ENCODE peak calls at places on chromosomes 4 and X, in nine cellular contexts. B is left ventricle myocardium inferior; V is psoas muscle; K is WERI-Rb-1; Q is MM.1S; F is CD8-positive, alpha-beta T cell; I is OCI-LY7; N is endodermal cell; M is left lung. S is an unnamed sample. For H3K9me3 and H3K36me3, the result is how much of the 10 kb centered on the place peaks cover.

GRCh38 chrX:144791298-144791697 is 456.0 kb upstream of the SPANXN1 start:
- DNase-seq in V (no peak), K (no peak), I (no peak), B (no peak), N (no peak), M (no peak), F (no peak), Q (no peak), S (peak)

GRCh38 chrX:12950851-12951589 is 23.9 kb upstream of the TMSB4X start:
- DNase-seq in Q (no peak), M (no peak), N (peak), V (peak), I (peak), B (no peak), F (peak), K (peak), S (no peak)

GRCh38 chr4:144582975-144583374 is 63.0 kb upstream of the HHIP start:
- DNase-seq in Q (no peak), F (no peak), K (no peak), M (no peak), N (no peak), I (no peak), V (no peak), B (no peak), S (peak)

GRCh38 chr4:69308634-69309033 is 28.4 kb downstream of the UGT2B28 start:
- DNase-seq in I (no peak), B (no peak), M (no peak), Q (no peak), N (no peak), F (no peak), K (no peak), V (no peak), S (peak)

GRCh38 chr4:90845777-90846176 is 718.6 kb downstream of the CCSER1 start:
- DNase-seq in M (no peak), I (no peak), K (no peak), N (no peak), Q (peak), V (no peak), B (no peak), F (no peak), S (peak)

GRCh38 chr4:17336524-17336941 is 175.4 kb downstream of the QDPR start:
- DNase-seq in F (peak), Q (peak), I (peak), V (no peak), B (peak), N (no peak), K (no peak), M (peak), S (no peak)

GRCh38 chrX:129626026-129626425 is 28.7 kb downstream of the APLN start:
- DNase-seq in V (no peak), M (no peak), Q (no peak), I (no peak), N (no peak), B (no peak), F (no peak), K (no peak), S (peak)

GRCh38 chr4:99485212-99485611 is 25.6 kb upstream of the C4orf17 start:
- DNase-seq in N (no peak), F (no peak), V (no peak), I (no peak), M (no peak), Q (no peak), K (no peak), B (no peak), S (no peak)

GRCh38 chr4:33060873-33061542 is 2340.8 kb downstream of the PCDH7 start:
- DNase-seq in F (no peak), Q (peak), V (peak), I (peak), K (peak), N (peak), B (no peak), M (no peak), S (peak)

GRCh38 chr4:18071894-18072293 is 50.3 kb upstream of the LCORL start:
- DNase-seq in M (no peak), Q (no peak), I (no peak), F (no peak), B (no peak), N (no peak), V (no peak), K (no peak), S (no peak)

GRCh38 chrX:43813898-43814297 is 68.4 kb downstream of the MAOB start:
- DNase-seq in Q (no peak), B (no peak), F (no peak), N (peak), I (no peak), M (no peak), V (peak), K (peak), S (peak)

GRCh38 chr4:155962697-155963096 is 9.0 kb upstream of the CTSO start:
- DNase-seq in B (no peak), V (no peak), I (no peak), M (no peak), Q (no peak), K (no peak), F (no peak), N (no peak), S (no peak)

GRCh38 chr4:19615086-19615689 is 636.5 kb upstream of the SLIT2 start:
- DNase-seq in V (no peak), K (no peak), N (no peak), I (no peak), M (no peak), Q (peak), F (no peak), B (no peak), S (no peak)

GRCh38 chr4:168028970-168029610 is 63.2 kb upstream of the ANXA10 start:
- DNase-seq in K (peak), M (no peak), I (no peak), N (no peak), F (no peak), B (no peak), Q (no peak), V (no peak), S (peak)

DNA sequence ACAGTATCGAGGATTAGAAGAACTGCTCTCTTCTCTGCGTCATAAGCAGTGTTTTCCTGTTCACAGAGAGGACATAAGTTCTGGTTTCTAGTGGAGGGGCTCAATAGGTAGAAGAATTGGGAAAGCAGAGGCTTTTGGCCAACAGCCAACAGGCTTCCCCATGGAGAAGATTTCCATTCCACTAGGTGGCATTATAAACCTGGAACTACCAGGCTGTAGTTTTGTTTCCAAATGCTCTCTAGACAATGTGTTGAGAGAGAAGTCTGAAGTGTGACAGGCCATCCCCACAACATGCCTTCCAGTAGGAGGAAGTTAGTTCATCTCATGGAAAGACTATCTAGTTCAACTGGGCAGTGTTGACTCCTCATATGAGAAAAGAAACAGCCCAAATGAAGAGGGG is 63.8 kb upstream of the ANXA10 start:
- DNase-seq in K (no peak), F (no peak), V (no peak), Q (no peak), B (no peak), I (no peak), N (no peak), M (no peak), S (peak)
- TF ChIP-seq CTCF in K (peak), F (no peak), V (peak), Q (no peak), B (peak), I (no peak), N (peak), M (no peak), S (peak)

GRCh38 chr4:58265734-58266133 is 1155.5 kb upstream of the IGFBP7 start:
- DNase-seq in K (no peak), M (no peak), I (no peak), B (no peak), Q (no peak), F (no peak), N (no peak), V (no peak), S (no peak)

GRCh38 chr4:58261526-58261925 is 1151.3 kb upstream of the IGFBP7 start:
- DNase-seq in B (no peak), F (no peak), Q (no peak), N (no peak), M (no peak), V (no peak), I (no peak), K (no peak), S (no peak)
- H3K9me3 ChIP-seq in B (under half), F (under half), Q (under half), N (under half), M (under half), V (under half), I (under half), K (under half), S (under half)

GRCh38 chrX:50475208-50475607 is 4.6 kb upstream of the DGKK start:
- DNase-seq in B (no peak), Q (no peak), K (no peak), M (no peak), I (no peak), F (no peak), N (no peak), V (no peak), S (no peak)

GRCh38 chrX:50469206-50469605 is 1.4 kb downstream of the DGKK start:
- DNase-seq in N (peak), Q (no peak), K (no peak), B (no peak), I (no peak), V (peak), M (no peak), F (no peak), S (no peak)

GRCh38 chrX:50470103-50471031 is at the start of gene DGKK:
- DNase-seq in B (no peak), V (no peak), I (no peak), F (no peak), K (no peak), Q (no peak), N (peak), M (no peak), S (no peak)

DNA sequence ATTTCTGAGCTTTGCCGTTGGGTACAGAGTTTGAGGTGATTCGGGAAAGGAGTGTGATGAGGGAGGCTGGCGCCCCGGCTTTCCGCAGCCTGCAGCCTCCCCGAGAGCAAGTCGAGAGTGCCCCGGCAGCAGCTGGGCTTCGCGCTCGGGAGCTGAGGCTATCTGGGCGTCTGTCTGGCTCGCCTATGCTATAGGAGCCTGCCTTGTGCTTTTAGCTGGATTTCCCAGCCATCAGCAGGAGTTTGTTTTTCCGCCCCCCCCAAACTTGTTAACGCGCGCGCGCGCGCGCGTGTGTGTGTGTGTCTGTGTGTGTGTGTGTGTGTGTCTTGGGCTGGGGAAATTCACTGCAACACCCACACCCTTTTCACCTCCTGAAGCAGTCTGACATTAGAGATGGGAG is 765 bp upstream of the DGKK start:
- DNase-seq in M (no peak), N (peak), B (no peak), I (no peak), K (no peak), V (no peak), F (no peak), Q (no peak), S (no peak)
- H3K36me3 ChIP-seq in M (under half), N (under half), B (under half), I (under half), K (under half), V (under half), F (under half), Q (under half), S (under half)

GRCh38 chrX:11678174-11678573 is 12.5 kb upstream of the ARHGAP6 start:
- DNase-seq in I (no peak), V (no peak), N (no peak), M (no peak), Q (no peak), K (no peak), F (no peak), B (no peak), S (peak)
- TF ChIP-seq CTCF in I (peak), V (peak), N (peak), M (no peak), Q (peak), K (peak), F (no peak), B (no peak), S (peak)

GRCh38 chrX:57772637-57773036 is 92.6 kb upstream of the NLRP2B start:
- DNase-seq in F (no peak), K (no peak), V (no peak), N (no peak), B (no peak), M (no peak), Q (no peak), I (no peak), S (peak)

GRCh38 chrX:57771689-57772088 is 91.6 kb upstream of the NLRP2B start:
- DNase-seq in N (no peak), Q (no peak), B (no peak), I (no peak), V (no peak), K (no peak), M (no peak), F (no peak), S (peak)
- H3K9me3 ChIP-seq in N (under half), Q (under half), B (under half), I (under half), V (under half), K (under half), M (under half), F (under half), S (under half)

DNA sequence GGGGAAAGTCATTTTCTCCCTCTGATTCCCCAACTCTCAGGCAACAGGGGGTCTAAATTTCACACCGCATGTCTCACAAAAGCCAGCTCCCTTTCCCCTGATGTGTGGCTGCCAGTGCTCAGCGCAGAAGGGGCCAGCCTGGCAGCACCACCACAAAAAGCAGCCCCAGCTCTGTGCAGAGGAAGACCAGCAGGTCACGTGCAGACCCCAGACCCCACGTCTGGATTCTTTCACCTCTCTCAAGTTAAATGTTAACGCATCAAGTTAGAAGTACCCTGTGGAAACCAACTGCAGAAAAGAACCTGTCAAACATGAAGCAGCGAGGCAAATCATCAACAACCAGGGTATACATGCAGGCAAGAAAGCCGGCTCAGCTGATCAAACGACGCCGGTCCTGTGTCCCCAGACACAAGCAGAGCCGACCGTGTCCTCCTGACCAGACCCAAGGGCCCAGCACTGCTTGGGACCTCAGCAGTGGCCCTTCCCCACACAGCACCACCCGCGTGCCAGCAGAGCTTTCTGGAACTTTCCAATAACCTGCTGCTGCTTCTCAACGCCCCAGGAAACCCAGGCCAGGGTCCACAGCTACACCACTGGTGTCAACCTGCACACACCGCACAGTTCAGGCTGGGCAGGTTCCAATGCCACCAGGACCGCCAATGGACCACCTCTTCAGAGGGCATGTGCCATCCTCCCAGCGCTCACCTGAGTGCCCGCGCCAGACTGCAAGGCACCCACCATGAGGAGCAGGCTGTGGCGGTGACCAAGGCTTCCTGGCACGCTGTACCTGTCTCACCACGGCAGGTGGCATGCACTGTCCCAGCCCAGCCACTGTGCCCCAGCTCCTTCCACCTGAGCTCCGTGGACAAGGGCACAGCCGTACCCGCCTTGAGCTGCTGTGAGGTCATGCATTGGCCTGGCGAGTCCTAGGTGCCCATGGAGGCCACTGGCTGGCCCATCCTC is 4.0 kb downstream of the LRPAP1 start:
- DNase-seq in M (peak), N (peak), Q (no peak), K (no peak), F (no peak), B (no peak), V (peak), I (no peak), S (no peak)
- H3K36me3 ChIP-seq in M (under half), N (under half), Q (under half), K (half or more), F (under half), B (under half), V (under half), I (under half), S (under half)

GRCh38 chr4:77305766-77306165 is 148.8 kb downstream of the CCNG2 start:
- DNase-seq in M (no peak), F (no peak), I (no peak), N (no peak), B (no peak), V (no peak), Q (no peak), K (no peak), S (no peak)
- TF ChIP-seq CTCF in M (no peak), F (no peak), I (peak), N (peak), B (no peak), V (no peak), Q (peak), K (peak), S (peak)

GRCh38 chrX:9724711-9725110 is 40.9 kb downstream of the GPR143 start:
- DNase-seq in N (no peak), I (no peak), F (no peak), Q (no peak), K (no peak), V (no peak), M (no peak), B (no peak), S (no peak)
- H3K9me3 ChIP-seq in N (under half), I (under half), F (under half), Q (under half), K (under half), V (under half), M (under half), B (under half), S (under half)

DNA sequence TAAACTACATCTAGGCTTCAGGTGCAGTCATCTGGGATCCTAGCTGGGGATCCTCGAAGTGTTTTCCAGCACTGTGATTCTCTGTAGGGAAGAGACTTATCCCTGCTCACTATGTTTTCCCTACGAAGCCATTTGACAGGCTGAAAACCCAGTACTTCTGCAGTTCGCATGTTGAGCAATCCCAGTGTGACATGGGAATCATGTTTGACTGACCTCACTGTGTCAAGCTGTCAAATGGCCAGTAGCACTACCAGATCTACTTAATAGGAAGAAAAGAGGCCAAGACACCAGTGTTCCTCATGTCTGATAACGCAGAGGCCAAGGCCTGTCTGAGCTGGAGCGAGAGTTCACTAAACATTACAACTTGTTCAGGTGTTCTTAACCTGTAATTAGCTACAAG is 100.6 kb downstream of the CDS1 start:
- DNase-seq in Q (no peak), F (no peak), N (no peak), V (no peak), K (no peak), M (peak), I (no peak), B (no peak), S (no peak)
- H3K36me3 ChIP-seq in Q (under half), F (under half), N (half or more), V (under half), K (half or more), M (under half), I (under half), B (half or more), S (under half)

DNA sequence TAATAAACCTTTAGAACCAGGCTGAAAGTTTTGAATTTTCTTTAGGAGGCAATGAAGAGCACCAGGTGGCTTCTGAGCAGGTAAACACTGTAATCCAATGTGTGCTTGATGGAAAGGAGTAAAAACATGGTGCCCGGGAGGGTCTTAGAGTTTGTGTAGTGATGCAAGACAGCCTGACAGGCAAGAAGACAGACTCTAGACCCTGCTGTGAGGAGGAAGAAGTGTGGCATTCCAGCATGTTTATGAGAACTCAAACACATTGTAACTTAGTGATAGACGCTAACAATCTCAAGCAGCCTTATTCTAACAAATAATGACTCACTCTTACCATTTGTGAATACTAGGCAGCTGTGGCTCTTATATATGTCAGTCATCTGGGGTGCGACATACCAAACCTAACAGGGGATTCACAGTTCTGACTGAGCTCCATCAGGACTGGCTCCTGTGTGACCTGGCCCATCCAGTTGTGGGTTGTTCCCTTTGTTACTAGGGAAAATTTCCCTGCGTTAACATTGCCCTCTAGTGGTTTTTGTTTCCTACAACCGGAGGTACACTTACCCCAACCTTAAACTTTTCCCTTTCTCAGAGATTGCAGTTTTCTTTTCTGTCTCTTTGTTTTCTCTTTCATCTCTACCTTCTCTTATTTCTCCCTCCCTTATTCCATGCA is 53.8 kb downstream of the VSIG4 start:
- DNase-seq in I (peak), B (no peak), Q (peak), V (no peak), M (peak), F (no peak), N (peak), K (peak), S (peak)
- TF ChIP-seq CTCF in I (peak), B (peak), Q (peak), V (peak), M (peak), F (peak), N (peak), K (peak), S (peak)